ENCODE peak calls at places on chromosomes 16 and 17, in nine cellular contexts. G is activated naive CD8-positive, alpha-beta T cell treated with anti-CD3 and anti-CD28 coated beads, Interleukin-2, amount 50 U/mL, for 24 hours; O is uterus; T is esophagus muscularis mucosa; H is cardiac septum; L is GM18507; P is brain microvascular endothelial cell; U is NCI-H1105 treated with DMSO at 0.1 percent for 48 hours; B is lower leg skin. W is an unnamed sample.

GRCh38 chr17:58120195-58120822 is 27.9 kb upstream of the OR4D1 start:
- DNase-seq in G (peak; percentile 37), O (no peak), T (no peak), H (no peak), L (peak; percentile 11), P (peak; percentile 41), U (no peak), B (no peak), W (peak; percentile 12)

GRCh38 chr16:64950731-64951130 is 171.1 kb downstream of the CDH11 start:
- DNase-seq in G (no peak), O (no peak), T (no peak), H (no peak), L (no peak), P (no peak), U (no peak), B (no peak), W (no peak)

GRCh38 chr16:71436473-71436872 is 5.4 kb downstream of the TLE7 start:
- DNase-seq in G (no peak), O (no peak), T (no peak), H (no peak), L (no peak), P (no peak), U (no peak), B (no peak), W (no peak)

GRCh38 chr16:29926675-29927522 is 873 bp upstream of the KCTD13 start:
- DNase-seq in G (no peak), O (peak; percentile 29), T (no peak), H (no peak), L (no peak), P (no peak), U (peak; percentile 45), B (no peak), W (no peak)

GRCh38 chr16:60259956-60260355 is 1525.8 kb upstream of the GOT2 start:
- DNase-seq in G (no peak), O (no peak), T (no peak), H (no peak), L (no peak), P (no peak), U (no peak), B (no peak), W (no peak)

GRCh38 chr17:8066841-8067775 is 20.4 kb downstream of the ALOX12B start:
- DNase-seq in G (no peak), O (no peak), T (no peak), H (no peak), L (no peak), P (no peak), U (no peak), B (no peak), W (no peak)

GRCh38 chr17:8223356-8224063 is 13.1 kb upstream of the AURKB start:
- DNase-seq in G (peak; percentile 73), O (peak; percentile 64), T (no peak), H (no peak), L (no peak), P (peak; percentile 38), U (peak; percentile 52), B (peak; percentile 61), W (no peak)

GRCh38 chr16:11783319-11784047 is 13.6 kb downstream of the ZC3H7A start:
- DNase-seq in G (peak; percentile 44), O (no peak), T (no peak), H (no peak), L (no peak), P (no peak), U (no peak), B (no peak), W (no peak)

GRCh38 chr16:22712471-22712870 is 101.5 kb upstream of the HS3ST2 start:
- DNase-seq in G (no peak), O (no peak), T (no peak), H (no peak), L (no peak), P (no peak), U (no peak), B (no peak), W (no peak)

GRCh38 chr17:28946239-28946638 is 5.1 kb downstream of the PHF12 start:
- DNase-seq in G (no peak), O (no peak), T (no peak), H (no peak), L (no peak), P (peak; percentile 78), U (no peak), B (no peak), W (peak; percentile 34)

GRCh38 chr17:11996722-11997146 is 541 bp downstream of the ZNF18 start:
- DNase-seq in G (peak; percentile 53), O (no peak), T (peak; percentile 92), H (peak; percentile 80), L (peak; percentile 30), P (peak; percentile 14), U (peak; percentile 63), B (peak; percentile 47), W (no peak)

GRCh38 chr17:55487727-55488436 is 23.4 kb downstream of the SMIM36 start:
- DNase-seq in G (no peak), O (no peak), T (no peak), H (no peak), L (no peak), P (no peak), U (no peak), B (no peak), W (no peak)

GRCh38 chr17:68429881-68430280 is 27.4 kb downstream of the WIPI1 start:
- DNase-seq in G (no peak), O (no peak), T (no peak), H (no peak), L (no peak), P (no peak), U (no peak), B (no peak), W (no peak)

GRCh38 chr17:57091186-57091618 is 6.2 kb downstream of the AKAP1 start:
- DNase-seq in G (no peak), O (no peak), T (no peak), H (peak; percentile 92), L (no peak), P (no peak), U (no peak), B (no peak), W (no peak)

GRCh38 chr16:86343733-86344585 is 166.4 kb upstream of the FOXF1 start:
- DNase-seq in G (no peak), O (no peak), T (no peak), H (no peak), L (no peak), P (no peak), U (peak; percentile 30), B (no peak), W (no peak)

GRCh38 chr17:17149520-17150449 is 56.3 kb downstream of the PLD6 start:
- DNase-seq in G (no peak), O (no peak), T (no peak), H (no peak), L (no peak), P (no peak), U (no peak), B (no peak), W (no peak)

GRCh38 chr17:41067281-41067680 is 1.6 kb upstream of the KRTAP2-4 start:
- DNase-seq in G (no peak), O (no peak), T (no peak), H (no peak), L (no peak), P (no peak), U (no peak), B (no peak), W (no peak)

GRCh38 chr16:89210904-89211515 is 6.5 kb upstream of the ZNF778 start:
- DNase-seq in G (no peak), O (no peak), T (no peak), H (no peak), L (no peak), P (no peak), U (no peak), B (no peak), W (no peak)

GRCh38 chr16:50618238-50618918 is 62.7 kb downstream of the SNX20 start:
- DNase-seq in G (no peak), O (no peak), T (no peak), H (no peak), L (no peak), P (no peak), U (no peak), B (no peak), W (no peak)

GRCh38 chr16:85872666-85873561 is 26.0 kb upstream of the IRF8 start:
- DNase-seq in G (no peak), O (no peak), T (no peak), H (no peak), L (no peak), P (no peak), U (no peak), B (peak; percentile 48), W (no peak)

GRCh38 chr17:67128700-67129099 is 84.3 kb downstream of the CACNG1 start:
- DNase-seq in G (no peak), O (no peak), T (no peak), H (no peak), L (no peak), P (no peak), U (no peak), B (no peak), W (no peak)

GRCh38 chr17:78086740-78087139 is 41.8 kb downstream of the TMC6 start:
- DNase-seq in G (no peak), O (no peak), T (no peak), H (no peak), L (no peak), P (no peak), U (no peak), B (no peak), W (no peak)

GRCh38 chr16:87765776-87766484 is at the start of gene KLHDC4:
- DNase-seq in G (peak; percentile 91), O (peak; percentile 88), T (peak; percentile 97), H (peak; percentile 95), L (peak; percentile 88), P (peak; percentile 78), U (peak; percentile 43), B (peak; percentile 85), W (no peak)

GRCh38 chr17:4520881-4521600 is 22.4 kb downstream of the SPNS2 start:
- DNase-seq in G (no peak), O (no peak), T (no peak), H (no peak), L (no peak), P (no peak), U (no peak), B (no peak), W (no peak)

GRCh38 chr16:12229759-12230594 is 253.4 kb downstream of the SNX29 start:
- DNase-seq in G (no peak), O (no peak), T (no peak), H (no peak), L (no peak), P (peak; percentile 33), U (peak; percentile 79), B (no peak), W (no peak)

GRCh38 chr16:76946879-76947278 is 244.1 kb upstream of the MON1B start:
- DNase-seq in G (no peak), O (no peak), T (no peak), H (no peak), L (no peak), P (peak; percentile 67), U (no peak), B (peak; percentile 16), W (peak; percentile 67)

GRCh38 chr17:58643147-58643546 is 48.7 kb downstream of the TEX14 start:
- DNase-seq in G (no peak), O (no peak), T (no peak), H (no peak), L (no peak), P (peak; percentile 71), U (no peak), B (no peak), W (peak; percentile 43)

GRCh38 chr16:74226361-74226979 is 70.1 kb upstream of the PSMD7 start:
- DNase-seq in G (no peak), O (no peak), T (peak; percentile 10), H (no peak), L (no peak), P (no peak), U (no peak), B (no peak), W (no peak)

W was measured in skeletal muscle cell.